ENCODE peak calls at places on chromosomes 12 and 14, in nine cellular contexts. A is NCI-H1092 treated with DMSO at 0.1 percent for 48 hours, N is activated gamma-delta T cell treated with Interleukin-2 at 50 U/mL for 16 hours, J is dorsolateral prefrontal cortex, M is WTC11, S is AG09309, R is hepatocyte, V is endothelial cell, F is activated T-cell treated with anti-CD3 and anti-CD28 coated beads for 4 hours. T is an unnamed sample.

GRCh38 chr14:24368215-24368561 is 204 bp downstream of the NFATC4 start:
- DNase-seq in R (peak), M (no peak), F (no peak), N (no peak), J (no peak), A (no peak), V (no peak), S (no peak), T (no peak)

GRCh38 chr14:90661881-90662280 is 154.3 kb downstream of the TTC7B start:
- DNase-seq in M (no peak), V (no peak), S (no peak), J (no peak), R (no peak), A (no peak), F (no peak), N (no peak), T (no peak)

GRCh38 chr14:90677484-90678045 is 138.7 kb downstream of the TTC7B start:
- DNase-seq in J (no peak), N (no peak), M (no peak), S (no peak), F (peak), R (peak), V (no peak), A (no peak), T (no peak)

GRCh38 chr12:24078318-24078765 is 128.9 kb upstream of the SOX5 start:
- DNase-seq in R (peak), S (no peak), J (no peak), A (no peak), M (no peak), F (no peak), N (no peak), V (no peak), T (peak)

GRCh38 chr12:39490500-39491276 is 47.8 kb upstream of the KIF21A start:
- DNase-seq in M (no peak), J (no peak), A (no peak), N (no peak), V (no peak), S (no peak), F (no peak), R (no peak), T (no peak)

GRCh38 chr12:110579239-110579888 is 3.8 kb downstream of the PPTC7 start:
- DNase-seq in V (no peak), A (no peak), N (no peak), J (no peak), F (no peak), M (no peak), S (no peak), R (no peak), T (no peak)

GRCh38 chr12:2076728-2077127 is 23.9 kb downstream of the CACNA1C start:
- DNase-seq in A (no peak), J (no peak), M (no peak), V (no peak), R (no peak), S (no peak), F (no peak), N (no peak), T (no peak)

GRCh38 chr14:68616255-68616902 is 176.5 kb downstream of the ZFP36L1 start:
- DNase-seq in J (no peak), A (peak), N (no peak), M (no peak), F (no peak), V (no peak), R (no peak), S (no peak), T (no peak)

GRCh38 chr12:22101749-22102243 is 55.8 kb downstream of the CMAS start:
- DNase-seq in R (no peak), A (no peak), J (peak), S (peak), F (no peak), V (no peak), N (no peak), M (no peak), T (no peak)

GRCh38 chr12:107349008-107349747 is 255.8 kb upstream of the CRY1 start:
- DNase-seq in V (peak), A (peak), N (no peak), F (no peak), R (peak), J (no peak), S (peak), M (no peak), T (no peak)

GRCh38 chr12:64042901-64043300 is 179.2 kb downstream of the KICS2 start:
- DNase-seq in F (no peak), J (no peak), V (no peak), A (no peak), N (no peak), S (peak), M (no peak), R (no peak), T (no peak)

GRCh38 chr12:93682846-93683261 is 5.7 kb downstream of the CRADD start:
- DNase-seq in V (no peak), S (no peak), N (no peak), M (no peak), F (no peak), J (no peak), R (no peak), A (no peak), T (peak)

GRCh38 chr12:42187799-42188198 is 43.1 kb upstream of the GXYLT1 start:
- DNase-seq in J (no peak), A (no peak), S (no peak), M (no peak), F (no peak), R (peak), V (no peak), N (no peak), T (no peak)

GRCh38 chr12:67091678-67092077 is 177.5 kb upstream of the CAND1 start:
- DNase-seq in N (no peak), F (no peak), R (no peak), S (no peak), J (no peak), M (no peak), V (no peak), A (no peak), T (no peak)

GRCh38 chr12:95976416-95976832 is 19.7 kb downstream of the HAL start:
- DNase-seq in R (no peak), M (no peak), J (no peak), N (no peak), A (no peak), V (no peak), F (no peak), S (no peak), T (no peak)

GRCh38 chr14:95049952-95050351 is 107.4 kb downstream of the DICER1 start:
- DNase-seq in F (no peak), N (no peak), R (no peak), S (no peak), M (no peak), J (no peak), A (no peak), V (no peak), T (no peak)

GRCh38 chr12:22105542-22105941 is 59.5 kb downstream of the CMAS start:
- DNase-seq in F (no peak), A (no peak), M (no peak), N (no peak), S (no peak), V (no peak), R (no peak), J (no peak), T (no peak)

GRCh38 chr14:105866841-105867321 is 340.5 kb downstream of the TMEM121 start:
- DNase-seq in J (no peak), S (no peak), R (no peak), A (no peak), F (no peak), M (peak), V (no peak), N (no peak), T (no peak)

GRCh38 chr12:97148941-97149559 is 242.0 kb downstream of the NEDD1 start:
- DNase-seq in R (peak), M (peak), J (peak), V (peak), A (no peak), F (peak), S (no peak), N (no peak), T (peak)

GRCh38 chr12:43501705-43502104 is 50.3 kb downstream of the ADAMTS20 start:
- DNase-seq in M (no peak), A (peak), S (peak), J (no peak), N (no peak), V (no peak), R (peak), F (no peak), T (peak)

GRCh38 chr12:75868501-75868900 is 163.1 kb downstream of the PHLDA1 start:
- DNase-seq in S (no peak), J (no peak), M (no peak), R (no peak), V (no peak), F (no peak), A (peak), N (no peak), T (no peak)

GRCh38 chr12:6950401-6950801 is 755 bp upstream of the PTPN6 start:
- DNase-seq in A (no peak), F (no peak), S (no peak), N (no peak), M (no peak), V (peak), J (no peak), R (no peak), T (peak)

GRCh38 chr14:97056086-97056485 is 258.9 kb downstream of the VRK1 start:
- DNase-seq in A (no peak), M (no peak), J (no peak), V (no peak), R (no peak), S (no peak), N (no peak), F (peak), T (no peak)

GRCh38 chr14:93042968-93043940 is 72.5 kb downstream of the ITPK1 start:
- DNase-seq in V (no peak), R (peak), N (no peak), F (no peak), J (no peak), M (no peak), S (peak), A (no peak), T (no peak)

GRCh38 chr14:81164167-81164774 is 56.5 kb downstream of the GTF2A1 start:
- DNase-seq in R (peak), N (peak), J (no peak), A (peak), V (peak), S (peak), F (no peak), M (peak), T (peak)

GRCh38 chr12:51910168-51910567 is 2.9 kb downstream of the ACVRL1 start:
- DNase-seq in V (no peak), F (no peak), A (no peak), R (no peak), N (no peak), M (no peak), J (no peak), S (no peak), T (no peak)

GRCh38 chr12:115335048-115335447 is 651.1 kb upstream of the TBX3 start:
- DNase-seq in V (no peak), S (no peak), M (no peak), R (no peak), N (no peak), F (no peak), A (no peak), J (no peak), T (no peak)

GRCh38 chr12:49038291-49038955 is 19.8 kb upstream of the PRKAG1 start:
- DNase-seq in V (no peak), A (no peak), N (no peak), R (no peak), F (no peak), S (no peak), J (no peak), M (no peak), T (no peak)

GRCh38 chr12:70468741-70469140 is 102.7 kb downstream of the KCNMB4 start:
- DNase-seq in A (no peak), S (no peak), V (no peak), F (no peak), J (no peak), M (no peak), N (no peak), R (no peak), T (no peak)

GRCh38 chr12:116000252-116000651 is 277.2 kb downstream of the MED13L start:
- DNase-seq in N (no peak), F (no peak), V (no peak), A (no peak), R (no peak), S (no peak), J (no peak), M (no peak), T (no peak)

GRCh38 chr12:88934163-88934747 is 354.0 kb upstream of the KITLG start:
- DNase-seq in J (no peak), M (no peak), N (no peak), A (no peak), F (no peak), R (peak), V (no peak), S (no peak), T (no peak)

GRCh38 chr12:112820796-112821195 is 29.2 kb downstream of the RPH3A start:
- DNase-seq in N (no peak), F (no peak), V (no peak), R (no peak), A (no peak), M (no peak), J (no peak), S (no peak), T (no peak)

GRCh38 chr12:65900912-65901672 is 76.8 kb downstream of the HMGA2 start:
- DNase-seq in J (no peak), N (no peak), A (no peak), F (no peak), M (no peak), R (no peak), V (no peak), S (no peak), T (no peak)

GRCh38 chr12:88579572-88579940 is 715 bp downstream of the KITLG start:
- DNase-seq in F (no peak), S (no peak), A (peak), R (peak), M (peak), J (peak), V (peak), N (no peak), T (peak)

T was measured in SK-N-DZ.